ENCODE peak calls at places on chromosome 16, in ten cellular contexts. M, Q, K, W, X, F, N, Z, U and G are unnamed samples.

GRCh38 chr16:84056933-84057332 is 14.3 kb upstream of the SLC38A8 start:
- DNase-seq in M (no peak), Q (no peak), K (no peak), W (no peak), X (no peak), F (no peak), N (no peak), Z (no peak), U (no peak), G (no peak)

GRCh38 chr16:85829751-85830445 is 30.4 kb downstream of the COX4I1 start:
- DNase-seq in M (no peak), Q (no peak), K (no peak), W (no peak), X (no peak), F (no peak), N (no peak), Z (no peak), U (no peak), G (peak)

GRCh38 chr16:27748868-27749546 is 199.1 kb downstream of the KATNIP start:
- DNase-seq in M (peak), Q (peak), K (peak), W (peak), X (peak), F (peak), N (peak), Z (peak), U (peak), G (peak)

GRCh38 chr16:47965439-47965838 is 190.4 kb downstream of the ABCC12 start:
- DNase-seq in M (no peak), Q (no peak), K (peak), W (no peak), X (peak), F (no peak), N (peak), Z (peak), U (peak), G (no peak)

GRCh38 chr16:21233521-21234150 is at the start of gene ANKS4B:
- DNase-seq in M (no peak), Q (no peak), K (no peak), W (no peak), X (no peak), F (no peak), N (no peak), Z (no peak), U (no peak), G (no peak)

GRCh38 chr16:67445913-67446907 is 15.3 kb downstream of the HSD11B2 start:
- DNase-seq in M (no peak), Q (no peak), K (no peak), W (no peak), X (no peak), F (no peak), N (no peak), Z (no peak), U (no peak), G (peak)

GRCh38 chr16:20307791-20308190 is 19.5 kb downstream of the GP2 start:
- DNase-seq in M (no peak), Q (no peak), K (no peak), W (no peak), X (no peak), F (no peak), N (no peak), Z (no peak), U (no peak), G (no peak)

GRCh38 chr16:57374067-57374534 is 1.8 kb downstream of the CX3CL1 start:
- DNase-seq in M (no peak), Q (no peak), K (no peak), W (peak), X (no peak), F (no peak), N (peak), Z (no peak), U (peak), G (no peak)

GRCh38 chr16:75486014-75486404 is 9.2 kb downstream of the CHST6 start:
- DNase-seq in M (no peak), Q (no peak), K (no peak), W (no peak), X (peak), F (no peak), N (no peak), Z (no peak), U (no peak), G (no peak)

GRCh38 chr16:26524831-26525230 is 541.9 kb upstream of the C16orf82 start:
- DNase-seq in M (no peak), Q (no peak), K (no peak), W (no peak), X (no peak), F (no peak), N (no peak), Z (no peak), U (no peak), G (no peak)

GRCh38 chr16:46961373-46962353 is 11.8 kb downstream of the DNAJA2 start:
- DNase-seq in M (no peak), Q (no peak), K (no peak), W (peak), X (no peak), F (no peak), N (peak), Z (no peak), U (peak), G (no peak)

GRCh38 chr16:14193316-14193871 is 122.3 kb downstream of the MRTFB start:
- DNase-seq in M (no peak), Q (peak), K (no peak), W (no peak), X (no peak), F (no peak), N (no peak), Z (no peak), U (no peak), G (no peak)

GRCh38 chr16:50136399-50136798 is 16.7 kb upstream of the TENT4B start:
- DNase-seq in M (no peak), Q (no peak), K (no peak), W (no peak), X (no peak), F (no peak), N (no peak), Z (no peak), U (no peak), G (no peak)

GRCh38 chr16:56237451-56237930 is 46.2 kb downstream of the GNAO1 start:
- DNase-seq in M (no peak), Q (no peak), K (no peak), W (peak), X (no peak), F (no peak), N (peak), Z (no peak), U (no peak), G (no peak)

GRCh38 chr16:66728804-66729203 is 22.6 kb downstream of the DYNC1LI2 start:
- DNase-seq in M (no peak), Q (no peak), K (no peak), W (no peak), X (no peak), F (no peak), N (no peak), Z (no peak), U (no peak), G (no peak)

GRCh38 chr16:88684569-88685155 is 1.6 kb downstream of the SNAI3 start:
- DNase-seq in M (no peak), Q (no peak), K (no peak), W (no peak), X (no peak), F (no peak), N (no peak), Z (no peak), U (no peak), G (no peak)
- H3K9ac ChIP-seq in M (no peak), Q (peak), K (no peak), W (no peak), X (no peak), F (no peak), N (peak), Z (no peak), U (no peak), G (no peak)

GRCh38 chr16:2983706-2984136 is 3.5 kb upstream of the PKMYT1 start:
- DNase-seq in M (peak), Q (no peak), K (peak), W (peak), X (no peak), F (peak), N (peak), Z (peak), U (peak), G (peak)
- H3K9ac ChIP-seq in M (peak), Q (no peak), K (no peak), W (peak), X (peak), F (no peak), N (no peak), Z (peak), U (no peak), G (no peak)

DNA sequence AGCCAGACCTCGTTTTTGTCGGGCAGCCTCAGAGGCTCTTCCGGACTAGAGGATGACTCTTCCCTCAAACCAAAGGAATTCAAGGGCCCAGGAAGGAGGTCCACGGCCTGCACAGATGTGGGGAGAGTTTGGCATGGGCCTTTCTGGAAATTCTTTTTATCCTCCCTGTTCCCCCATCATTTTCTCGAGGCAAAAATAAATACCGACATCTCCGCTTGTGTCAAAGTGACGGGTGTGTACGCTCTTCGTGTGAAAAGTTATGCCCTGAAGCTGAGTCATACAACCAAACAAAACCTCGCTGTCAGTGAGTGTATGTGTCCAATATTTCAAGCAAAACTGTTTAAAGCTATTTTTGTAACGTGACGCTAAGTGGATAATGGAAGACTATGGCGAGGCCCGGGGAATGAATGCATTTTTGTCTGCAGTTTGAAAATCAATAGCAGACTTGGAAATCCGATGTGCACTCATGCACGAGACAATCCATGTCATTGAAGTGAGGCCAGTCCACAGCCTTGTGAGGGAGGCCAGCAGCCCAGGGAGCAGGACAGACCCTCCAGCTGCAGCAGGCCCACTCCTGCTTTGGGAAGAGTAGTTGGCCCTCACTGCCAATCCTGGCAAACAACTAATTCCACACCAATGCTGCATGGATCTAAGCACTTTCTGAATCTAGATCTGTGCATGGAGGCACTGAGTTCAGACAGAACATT is 364.3 kb downstream of the FOXL1 start:
- DNase-seq in M (no peak), Q (no peak), K (no peak), W (peak), X (no peak), F (no peak), N (peak), Z (no peak), U (no peak), G (peak)
- H3K9ac ChIP-seq in M (no peak), Q (no peak), K (no peak), W (no peak), X (no peak), F (no peak), N (no peak), Z (no peak), U (no peak), G (no peak)

GRCh38 chr16:1938910-1939309 is 4.1 kb downstream of the MSRB1 start:
- DNase-seq in M (no peak), Q (no peak), K (no peak), W (no peak), X (no peak), F (no peak), N (no peak), Z (no peak), U (no peak), G (no peak)

GRCh38 chr16:1938316-1938715 is 4.7 kb downstream of the MSRB1 start:
- DNase-seq in M (no peak), Q (no peak), K (no peak), W (no peak), X (no peak), F (no peak), N (no peak), Z (no peak), U (no peak), G (no peak)

GRCh38 chr16:1941162-1941923 is 1.7 kb downstream of the MSRB1 start:
- DNase-seq in M (no peak), Q (no peak), K (peak), W (no peak), X (no peak), F (no peak), N (peak), Z (peak), U (no peak), G (no peak)

GRCh38 chr16:1941924-1942809 is 832 bp downstream of the MSRB1 start:
- DNase-seq in M (no peak), Q (no peak), K (peak), W (peak), X (no peak), F (no peak), N (peak), Z (no peak), U (no peak), G (no peak)

DNA sequence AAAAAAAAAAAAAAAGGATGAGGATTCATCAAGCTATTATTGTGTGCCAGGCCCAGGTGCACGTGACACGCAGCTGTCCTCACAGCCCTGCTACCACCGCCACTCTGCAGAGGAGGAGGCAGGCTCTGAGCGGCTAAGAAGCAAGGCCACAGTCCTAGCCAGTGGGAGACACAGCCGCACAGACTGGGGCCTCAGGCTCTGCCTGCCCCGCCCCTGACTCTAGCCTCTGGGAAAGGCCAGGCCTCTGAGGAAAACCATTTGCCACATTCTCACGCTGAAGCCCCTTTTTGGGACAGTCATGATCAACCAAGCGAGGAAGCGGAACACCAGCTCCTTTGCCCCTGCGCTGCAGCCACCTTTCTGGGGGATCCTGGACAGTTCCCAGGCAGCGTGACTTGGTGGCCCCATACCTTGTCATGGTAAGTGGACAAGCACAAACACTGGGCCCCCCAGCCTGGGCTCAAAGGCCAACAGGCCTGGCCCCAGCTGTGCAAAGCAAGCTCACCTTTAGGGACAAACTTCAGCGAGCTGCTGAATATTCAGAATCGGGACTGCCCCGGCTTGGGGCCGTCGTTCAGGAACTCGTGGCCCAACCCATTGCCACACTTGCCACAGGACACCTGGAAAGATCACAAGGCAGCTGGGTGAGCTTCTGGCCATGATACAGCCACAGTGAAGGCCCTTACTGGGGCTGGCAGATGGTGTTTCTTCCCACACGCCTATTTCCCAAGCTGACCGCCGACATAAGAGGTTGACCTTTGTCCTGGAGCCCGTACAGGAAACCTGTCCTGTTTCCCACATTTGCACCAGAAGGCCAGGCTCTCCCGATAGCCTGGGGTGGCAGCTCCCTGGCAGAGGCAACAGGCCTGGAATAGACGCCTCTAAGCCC is 2.5 kb downstream of the MSRB1 start:
- DNase-seq in M (no peak), Q (no peak), K (peak), W (no peak), X (no peak), F (no peak), N (no peak), Z (no peak), U (no peak), G (no peak)
- H3K9ac ChIP-seq in M (no peak), Q (no peak), K (no peak), W (no peak), X (no peak), F (no peak), N (no peak), Z (no peak), U (no peak), G (no peak)

GRCh38 chr16:68759062-68759461 is 22.0 kb downstream of the CDH1 start:
- DNase-seq in M (no peak), Q (no peak), K (no peak), W (no peak), X (no peak), F (no peak), N (no peak), Z (no peak), U (no peak), G (no peak)
- H3K9ac ChIP-seq in M (no peak), Q (no peak), K (no peak), W (no peak), X (no peak), F (no peak), N (no peak), Z (no peak), U (no peak), G (no peak)

GRCh38 chr16:69069504-69069903 is 35.9 kb upstream of the HAS3 start:
- DNase-seq in M (no peak), Q (no peak), K (no peak), W (no peak), X (no peak), F (no peak), N (no peak), Z (no peak), U (no peak), G (no peak)

GRCh38 chr16:69064164-69064563 is 41.3 kb upstream of the HAS3 start:
- DNase-seq in M (peak), Q (no peak), K (no peak), W (peak), X (no peak), F (no peak), N (no peak), Z (peak), U (peak), G (no peak)

GRCh38 chr16:69064789-69065313 is 40.6 kb upstream of the HAS3 start:
- DNase-seq in M (no peak), Q (no peak), K (peak), W (no peak), X (no peak), F (no peak), N (no peak), Z (no peak), U (no peak), G (no peak)
- H3K9ac ChIP-seq in M (peak), Q (no peak), K (no peak), W (no peak), X (no peak), F (no peak), N (no peak), Z (peak), U (no peak), G (no peak)

GRCh38 chr16:72787130-72787518 is 260.8 kb downstream of the ZFHX3 start:
- DNase-seq in M (no peak), Q (no peak), K (no peak), W (no peak), X (no peak), F (no peak), N (no peak), Z (no peak), U (no peak), G (no peak)
- H3K9ac ChIP-seq in M (no peak), Q (peak), K (no peak), W (peak), X (peak), F (peak), N (peak), Z (peak), U (peak), G (no peak)

GRCh38 chr16:2029350-2029749 is 2.6 kb downstream of the NHERF2 start:
- DNase-seq in M (no peak), Q (no peak), K (no peak), W (no peak), X (no peak), F (no peak), N (no peak), Z (no peak), U (no peak), G (peak)

GRCh38 chr16:2030036-2030435 is 3.3 kb downstream of the NHERF2 start:
- DNase-seq in M (no peak), Q (no peak), K (no peak), W (no peak), X (no peak), F (no peak), N (no peak), Z (no peak), U (no peak), G (no peak)

GRCh38 chr16:2027024-2028010 is 615 bp downstream of the NHERF2 start:
- DNase-seq in M (no peak), Q (no peak), K (no peak), W (peak), X (no peak), F (peak), N (peak), Z (no peak), U (peak), G (peak)

GRCh38 chr16:2028146-2028545 is 1.4 kb downstream of the NHERF2 start:
- DNase-seq in M (no peak), Q (no peak), K (no peak), W (no peak), X (no peak), F (no peak), N (no peak), Z (no peak), U (no peak), G (no peak)

DNA sequence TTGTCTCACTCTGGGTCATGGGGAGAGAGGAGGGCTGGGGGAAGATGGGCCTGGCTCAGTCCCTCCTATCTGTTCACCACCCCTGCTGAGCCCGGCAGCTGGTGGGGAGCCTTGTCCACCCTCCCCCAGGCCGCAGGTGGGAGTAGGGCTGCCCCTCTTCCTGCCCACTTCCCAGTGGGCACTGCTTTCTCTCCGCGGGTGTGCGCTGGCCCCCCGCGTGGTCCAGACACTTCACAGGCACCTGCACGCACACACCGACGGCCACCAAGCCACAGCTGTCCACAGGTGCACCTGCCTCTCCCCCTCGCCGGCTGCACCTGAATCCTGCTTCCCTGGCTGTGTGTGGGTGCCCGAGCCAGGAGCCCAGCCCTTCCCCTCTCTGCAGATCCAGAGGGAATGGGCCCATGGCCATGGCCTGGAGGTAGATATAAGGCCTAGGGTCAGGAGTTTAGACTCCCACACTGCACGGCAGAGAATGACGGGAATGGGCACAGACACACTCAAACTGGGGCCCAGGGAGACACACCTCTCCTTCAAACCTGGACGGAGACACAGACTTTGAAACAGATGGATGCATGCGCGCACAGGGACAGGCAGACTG is 2.0 kb downstream of the NHERF2 start:
- DNase-seq in M (no peak), Q (no peak), K (no peak), W (no peak), X (no peak), F (no peak), N (no peak), Z (no peak), U (no peak), G (no peak)
- H3K9ac ChIP-seq in M (no peak), Q (no peak), K (no peak), W (no peak), X (no peak), F (no peak), N (no peak), Z (no peak), U (peak), G (no peak)